ENCODE peak calls at places on chromosomes 2 and 18, in seven cellular contexts. One of them, this sample, is unnamed.

GRCh38 chr18:61169386-61169785 is 163.8 kb upstream of the CDH20 start:
- DNase-seq in stromal cell of bone marrow: no peak
- DNase-seq in cardiac fibroblast: no peak
- DNase-seq in MCF 10A: no peak
- DNase-seq in omental fat pad: no peak
- DNase-seq in iris pigment epithelial cell: no peak
- DNase-seq in NCI-H1092: no peak
- DNase-seq in this sample: no peak

GRCh38 chr18:45449761-45450227 is 165.5 kb upstream of the SLC14A2 start:
- DNase-seq in NCI-H1092: peak
- DNase-seq in MCF 10A: no peak
- DNase-seq in stromal cell of bone marrow: peak
- DNase-seq in cardiac fibroblast: peak
- DNase-seq in iris pigment epithelial cell: peak
- DNase-seq in omental fat pad: peak
- DNase-seq in this sample: no peak

GRCh38 chr2:240820607-240821428 is 799 bp upstream of the KIF1A start:
- DNase-seq in MCF 10A: no peak
- DNase-seq in NCI-H1092: peak
- DNase-seq in stromal cell of bone marrow: no peak
- DNase-seq in omental fat pad: no peak
- DNase-seq in cardiac fibroblast: no peak
- DNase-seq in iris pigment epithelial cell: no peak
- DNase-seq in this sample: no peak

GRCh38 chr2:231890896-231891513 is 35.2 kb downstream of the NPPC start:
- DNase-seq in stromal cell of bone marrow: no peak
- DNase-seq in cardiac fibroblast: no peak
- DNase-seq in iris pigment epithelial cell: no peak
- DNase-seq in omental fat pad: no peak
- DNase-seq in NCI-H1092: peak
- DNase-seq in MCF 10A: peak
- DNase-seq in this sample: no peak

GRCh38 chr2:4002841-4003403 is 299.5 kb downstream of the DCDC2C start:
- DNase-seq in omental fat pad: no peak
- DNase-seq in cardiac fibroblast: no peak
- DNase-seq in stromal cell of bone marrow: no peak
- DNase-seq in MCF 10A: no peak
- DNase-seq in NCI-H1092: no peak
- DNase-seq in iris pigment epithelial cell: no peak
- DNase-seq in this sample: no peak

GRCh38 chr2:85935746-85936208 is 47.0 kb upstream of the ST3GAL5 start:
- DNase-seq in MCF 10A: peak
- DNase-seq in stromal cell of bone marrow: no peak
- DNase-seq in NCI-H1092: no peak
- DNase-seq in omental fat pad: no peak
- DNase-seq in iris pigment epithelial cell: peak
- DNase-seq in cardiac fibroblast: peak
- DNase-seq in this sample: no peak

GRCh38 chr2:119174216-119174992 is 15.9 kb upstream of the C1QL2 start:
- DNase-seq in NCI-H1092: no peak
- DNase-seq in cardiac fibroblast: peak
- DNase-seq in iris pigment epithelial cell: peak
- DNase-seq in MCF 10A: peak
- DNase-seq in stromal cell of bone marrow: no peak
- DNase-seq in omental fat pad: no peak
- DNase-seq in this sample: peak

GRCh38 chr2:40955635-40956034 is 503.7 kb upstream of the SLC8A1 start:
- DNase-seq in cardiac fibroblast: peak
- DNase-seq in NCI-H1092: no peak
- DNase-seq in omental fat pad: no peak
- DNase-seq in MCF 10A: no peak
- DNase-seq in iris pigment epithelial cell: no peak
- DNase-seq in stromal cell of bone marrow: no peak
- DNase-seq in this sample: peak

GRCh38 chr2:172307800-172308199 is 119.6 kb upstream of the ITGA6 start:
- DNase-seq in iris pigment epithelial cell: peak
- DNase-seq in omental fat pad: no peak
- DNase-seq in cardiac fibroblast: no peak
- DNase-seq in NCI-H1092: no peak
- DNase-seq in MCF 10A: peak
- DNase-seq in stromal cell of bone marrow: no peak
- DNase-seq in this sample: no peak

GRCh38 chr18:13435596-13436333 is 217.2 kb downstream of the LDLRAD4 start:
- DNase-seq in MCF 10A: peak
- DNase-seq in cardiac fibroblast: peak
- DNase-seq in iris pigment epithelial cell: peak
- DNase-seq in NCI-H1092: no peak
- DNase-seq in omental fat pad: no peak
- DNase-seq in stromal cell of bone marrow: peak
- DNase-seq in this sample: peak

GRCh38 chr2:232925153-232925768 is 55.2 kb downstream of the SNORC start:
- DNase-seq in MCF 10A: peak
- DNase-seq in NCI-H1092: no peak
- DNase-seq in omental fat pad: no peak
- DNase-seq in iris pigment epithelial cell: no peak
- DNase-seq in stromal cell of bone marrow: no peak
- DNase-seq in cardiac fibroblast: no peak
- DNase-seq in this sample: no peak

GRCh38 chr2:57373530-57373929 is 673.1 kb upstream of the VRK2 start:
- DNase-seq in NCI-H1092: no peak
- DNase-seq in MCF 10A: peak
- DNase-seq in cardiac fibroblast: peak
- DNase-seq in iris pigment epithelial cell: peak
- DNase-seq in stromal cell of bone marrow: peak
- DNase-seq in omental fat pad: no peak
- DNase-seq in this sample: peak

GRCh38 chr2:37377187-37377532 is 32.7 kb downstream of the QPCT start:
- DNase-seq in omental fat pad: no peak
- DNase-seq in MCF 10A: no peak
- DNase-seq in iris pigment epithelial cell: peak
- DNase-seq in cardiac fibroblast: peak
- DNase-seq in stromal cell of bone marrow: no peak
- DNase-seq in NCI-H1092: no peak
- DNase-seq in this sample: no peak

GRCh38 chr18:985301-985700 is 80.6 kb downstream of the ADCYAP1 start:
- DNase-seq in MCF 10A: no peak
- DNase-seq in NCI-H1092: peak
- DNase-seq in iris pigment epithelial cell: no peak
- DNase-seq in stromal cell of bone marrow: no peak
- DNase-seq in omental fat pad: no peak
- DNase-seq in cardiac fibroblast: no peak
- DNase-seq in this sample: no peak

GRCh38 chr2:26606847-26607190 is 34.3 kb downstream of the CIB4 start:
- DNase-seq in MCF 10A: no peak
- DNase-seq in stromal cell of bone marrow: no peak
- DNase-seq in iris pigment epithelial cell: no peak
- DNase-seq in NCI-H1092: no peak
- DNase-seq in cardiac fibroblast: no peak
- DNase-seq in omental fat pad: no peak
- DNase-seq in this sample: no peak

GRCh38 chr2:26767894-26768487 is 3.9 kb downstream of the SLC35F6 start:
- DNase-seq in cardiac fibroblast: no peak
- DNase-seq in MCF 10A: no peak
- DNase-seq in NCI-H1092: peak
- DNase-seq in stromal cell of bone marrow: no peak
- DNase-seq in iris pigment epithelial cell: no peak
- DNase-seq in omental fat pad: no peak
- DNase-seq in this sample: no peak

GRCh38 chr18:62586148-62586774 is 63.4 kb downstream of the ZCCHC2 start:
- DNase-seq in stromal cell of bone marrow: peak
- DNase-seq in iris pigment epithelial cell: peak
- DNase-seq in cardiac fibroblast: peak
- DNase-seq in NCI-H1092: peak
- DNase-seq in omental fat pad: peak
- DNase-seq in MCF 10A: peak
- DNase-seq in this sample: peak

GRCh38 chr2:37376421-37377186 is 32.2 kb downstream of the QPCT start:
- DNase-seq in iris pigment epithelial cell: peak
- DNase-seq in stromal cell of bone marrow: peak
- DNase-seq in cardiac fibroblast: peak
- DNase-seq in MCF 10A: peak
- DNase-seq in NCI-H1092: no peak
- DNase-seq in omental fat pad: no peak
- DNase-seq in this sample: no peak

GRCh38 chr2:155846249-155846648 is 486.3 kb downstream of the NR4A2 start:
- DNase-seq in stromal cell of bone marrow: no peak
- DNase-seq in omental fat pad: no peak
- DNase-seq in MCF 10A: peak
- DNase-seq in iris pigment epithelial cell: no peak
- DNase-seq in NCI-H1092: no peak
- DNase-seq in cardiac fibroblast: no peak
- DNase-seq in this sample: no peak

GRCh38 chr2:186099772-186100171 is 361.2 kb downstream of the FSIP2 start:
- DNase-seq in iris pigment epithelial cell: no peak
- DNase-seq in NCI-H1092: no peak
- DNase-seq in stromal cell of bone marrow: no peak
- DNase-seq in MCF 10A: no peak
- DNase-seq in omental fat pad: no peak
- DNase-seq in cardiac fibroblast: no peak
- DNase-seq in this sample: no peak

GRCh38 chr2:163580757-163581156 is 155.1 kb downstream of the FIGN start:
- DNase-seq in omental fat pad: no peak
- DNase-seq in NCI-H1092: no peak
- DNase-seq in stromal cell of bone marrow: no peak
- DNase-seq in iris pigment epithelial cell: no peak
- DNase-seq in MCF 10A: no peak
- DNase-seq in cardiac fibroblast: no peak
- DNase-seq in this sample: no peak

GRCh38 chr2:146847846-146848245 is 997.0 kb upstream of the ACVR2A start:
- DNase-seq in iris pigment epithelial cell: no peak
- DNase-seq in MCF 10A: peak
- DNase-seq in NCI-H1092: no peak
- DNase-seq in cardiac fibroblast: no peak
- DNase-seq in omental fat pad: no peak
- DNase-seq in stromal cell of bone marrow: no peak
- DNase-seq in this sample: no peak

GRCh38 chr2:237141556-237141955 is 55.9 kb downstream of the COPS8 start:
- DNase-seq in cardiac fibroblast: peak
- DNase-seq in iris pigment epithelial cell: peak
- DNase-seq in stromal cell of bone marrow: peak
- DNase-seq in MCF 10A: peak
- DNase-seq in omental fat pad: no peak
- DNase-seq in NCI-H1092: no peak
- DNase-seq in this sample: no peak